ENCODE peak calls at places on chromosome X, in ten cellular contexts. W is CD8-positive, alpha-beta memory T cell; P is AG08396; Y is uterus; U is cortex of kidney; E is activated CD8-positive, alpha-beta memory T cell treated with anti-CD3 and anti-CD28 coated beads for 24 hours; F is NCI-H1417; A is NCI-H1694; X is B cell; C is progenitor cell of endocrine pancreas. M is an unnamed sample.

GRCh38 chrX:48648299-48648698 is 35.3 kb upstream of the WAS start:
- DNase-seq in W (peak; percentile 32), P (peak; percentile 36), Y (peak; percentile 59), U (no peak), E (no peak), F (no peak), A (peak; percentile 53), X (peak; percentile 56), C (no peak), M (peak; percentile 12)

GRCh38 chrX:134883134-134883700 is 107.6 kb upstream of the SMIM10 start:
- DNase-seq in W (no peak), P (no peak), Y (no peak), U (no peak), E (no peak), F (no peak), A (no peak), X (no peak), C (no peak), M (no peak)

GRCh38 chrX:6228720-6229119 is at the start of gene NLGN4X:
- DNase-seq in W (no peak), P (no peak), Y (no peak), U (no peak), E (no peak), F (no peak), A (no peak), X (no peak), C (no peak), M (no peak)

GRCh38 chrX:154074199-154074598 is 23.3 kb downstream of the MECP2 start:
- DNase-seq in W (no peak), P (peak; percentile 63), Y (no peak), U (no peak), E (no peak), F (no peak), A (no peak), X (no peak), C (no peak), M (no peak)

GRCh38 chrX:39756086-39756883 is 341.5 kb downstream of the BCOR start:
- DNase-seq in W (no peak), P (no peak), Y (no peak), U (no peak), E (no peak), F (no peak), A (no peak), X (no peak), C (no peak), M (no peak)

GRCh38 chrX:43809463-43809862 is 72.8 kb downstream of the MAOB start:
- DNase-seq in W (no peak), P (no peak), Y (peak; percentile 53), U (no peak), E (no peak), F (no peak), A (no peak), X (no peak), C (no peak), M (no peak)

GRCh38 chrX:37904833-37905232 is 57.5 kb upstream of the DYNLT3 start:
- DNase-seq in W (no peak), P (no peak), Y (no peak), U (no peak), E (no peak), F (no peak), A (no peak), X (no peak), C (no peak), M (no peak)

GRCh38 chrX:107825698-107826285 is at the start of gene MID2:
- DNase-seq in W (peak; percentile 52), P (peak; percentile 27), Y (peak; percentile 78), U (no peak), E (peak; percentile 75), F (peak; percentile 25), A (no peak), X (peak; percentile 36), C (peak; percentile 9), M (peak; percentile 28)

GRCh38 chrX:30892591-30892990 is 3.5 kb upstream of the TAB3 start:
- DNase-seq in W (no peak), P (no peak), Y (no peak), U (no peak), E (no peak), F (no peak), A (no peak), X (no peak), C (no peak), M (no peak)

GRCh38 chrX:151702741-151703352 is 7.6 kb downstream of the PRRG3 start:
- DNase-seq in W (no peak), P (no peak), Y (no peak), U (no peak), E (no peak), F (no peak), A (no peak), X (no peak), C (no peak), M (no peak)

GRCh38 chrX:24294619-24295018 is 19.2 kb downstream of the SUPT20HL2 start:
- DNase-seq in W (no peak), P (no peak), Y (no peak), U (no peak), E (no peak), F (no peak), A (no peak), X (no peak), C (no peak), M (no peak)

GRCh38 chrX:19955306-19955705 is 35.6 kb downstream of the BCLAF3 start:
- DNase-seq in W (no peak), P (no peak), Y (no peak), U (no peak), E (no peak), F (no peak), A (no peak), X (no peak), C (no peak), M (no peak)

GRCh38 chrX:12080265-12080664 is 58.0 kb upstream of the FRMPD4 start:
- DNase-seq in W (no peak), P (peak; percentile 17), Y (no peak), U (no peak), E (no peak), F (no peak), A (peak; percentile 0), X (peak; percentile 40), C (no peak), M (no peak)